ENCODE peak calls at places on chromosomes 1 and 21, in six cellular contexts. One of them, this sample, is unnamed.
A peak's percentile ranks its signal among the peaks of the same experiment; 100 is the strongest.

GRCh38 chr1:14108356-14109275 is 408.6 kb downstream of the PRDM2 start:
- DNase-seq in astrocyte of the spinal cord: no peak
- DNase-seq in AG09309: no peak
- DNase-seq in GM23338: no peak
- DNase-seq in pancreas: peak; percentile 79
- DNase-seq in kidney: no peak
- DNase-seq in this sample: no peak

GRCh38 chr1:171718216-171718615 is 23.6 kb downstream of the VAMP4 start:
- DNase-seq in astrocyte of the spinal cord: no peak
- DNase-seq in AG09309: no peak
- DNase-seq in GM23338: no peak
- DNase-seq in pancreas: no peak
- DNase-seq in kidney: no peak
- DNase-seq in this sample: no peak

GRCh38 chr1:240909701-240910457 is 297.9 kb upstream of the GREM2 start:
- DNase-seq in astrocyte of the spinal cord: no peak
- DNase-seq in AG09309: no peak
- DNase-seq in GM23338: no peak
- DNase-seq in pancreas: no peak
- DNase-seq in kidney: no peak
- DNase-seq in this sample: no peak

GRCh38 chr1:164991763-164992162 is 364.8 kb downstream of the LMX1A start:
- DNase-seq in astrocyte of the spinal cord: no peak
- DNase-seq in AG09309: no peak
- DNase-seq in GM23338: no peak
- DNase-seq in pancreas: no peak
- DNase-seq in kidney: no peak
- DNase-seq in this sample: no peak

GRCh38 chr1:151147685-151148084 is 1.3 kb upstream of the SEMA6C start:
- DNase-seq in astrocyte of the spinal cord: no peak
- DNase-seq in AG09309: no peak
- DNase-seq in GM23338: no peak
- DNase-seq in pancreas: no peak
- DNase-seq in kidney: no peak
- DNase-seq in this sample: no peak

GRCh38 chr1:228340686-228341449 is 65.8 kb downstream of the TRIM11 start:
- DNase-seq in astrocyte of the spinal cord: no peak
- DNase-seq in AG09309: no peak
- DNase-seq in GM23338: peak; percentile 81
- DNase-seq in pancreas: peak; percentile 65
- DNase-seq in kidney: peak; percentile 72
- DNase-seq in this sample: peak; percentile 34

GRCh38 chr21:21195417-21195816 is 197.2 kb downstream of the NCAM2 start:
- DNase-seq in astrocyte of the spinal cord: no peak
- DNase-seq in AG09309: no peak
- DNase-seq in GM23338: no peak
- DNase-seq in pancreas: no peak
- DNase-seq in kidney: no peak
- DNase-seq in this sample: no peak

GRCh38 chr1:13828454-13829151 is 128.6 kb downstream of the PRDM2 start:
- DNase-seq in astrocyte of the spinal cord: no peak
- DNase-seq in AG09309: no peak
- DNase-seq in GM23338: peak; percentile 87
- DNase-seq in pancreas: peak; percentile 77
- DNase-seq in kidney: no peak
- DNase-seq in this sample: no peak

GRCh38 chr1:20486457-20487235 is 636 bp upstream of the CAMK2N1 start:
- DNase-seq in astrocyte of the spinal cord: peak; percentile 57
- DNase-seq in AG09309: no peak
- DNase-seq in GM23338: peak; percentile 90
- DNase-seq in pancreas: peak; percentile 84
- DNase-seq in kidney: peak; percentile 95
- DNase-seq in this sample: no peak

GRCh38 chr1:150874455-150875196 is 1.8 kb downstream of the ARNT start:
- DNase-seq in astrocyte of the spinal cord: no peak
- DNase-seq in AG09309: no peak
- DNase-seq in GM23338: no peak
- DNase-seq in pancreas: no peak
- DNase-seq in kidney: no peak
- DNase-seq in this sample: no peak

GRCh38 chr1:219174672-219175564 is 1.2 kb downstream of the LYPLAL1 start:
- DNase-seq in astrocyte of the spinal cord: peak; percentile 90
- DNase-seq in AG09309: peak; percentile 60
- DNase-seq in GM23338: peak; percentile 38
- DNase-seq in pancreas: no peak
- DNase-seq in kidney: no peak
- DNase-seq in this sample: no peak

GRCh38 chr1:42313970-42314369 is 21.1 kb downstream of the FOXJ3 start:
- DNase-seq in astrocyte of the spinal cord: no peak
- DNase-seq in AG09309: no peak
- DNase-seq in GM23338: no peak
- DNase-seq in pancreas: no peak
- DNase-seq in kidney: no peak
- DNase-seq in this sample: no peak

GRCh38 chr21:33761104-33762036 is 119.1 kb downstream of the ITSN1 start:
- DNase-seq in astrocyte of the spinal cord: peak; percentile 99
- DNase-seq in AG09309: peak; percentile 96
- DNase-seq in GM23338: no peak
- DNase-seq in pancreas: no peak
- DNase-seq in kidney: no peak
- DNase-seq in this sample: no peak

GRCh38 chr1:25711555-25712298 is 88.3 kb upstream of the SELENON start:
- DNase-seq in astrocyte of the spinal cord: peak; percentile 38
- DNase-seq in AG09309: no peak
- DNase-seq in GM23338: no peak
- DNase-seq in pancreas: no peak
- DNase-seq in kidney: no peak
- DNase-seq in this sample: no peak

GRCh38 chr1:36326499-36326898 is 3.1 kb upstream of the EVA1B start:
- DNase-seq in astrocyte of the spinal cord: no peak
- DNase-seq in AG09309: no peak
- DNase-seq in GM23338: no peak
- DNase-seq in pancreas: peak; percentile 57
- DNase-seq in kidney: peak; percentile 80
- DNase-seq in this sample: no peak

GRCh38 chr1:182237329-182237728 is 154.3 kb downstream of the GLUL start:
- DNase-seq in astrocyte of the spinal cord: no peak
- DNase-seq in AG09309: no peak
- DNase-seq in GM23338: no peak
- DNase-seq in pancreas: no peak
- DNase-seq in kidney: no peak
- DNase-seq in this sample: no peak

GRCh38 chr21:37073417-37074194 is 552 bp downstream of the TTC3 start:
- DNase-seq in astrocyte of the spinal cord: peak; percentile 32
- DNase-seq in AG09309: no peak
- DNase-seq in GM23338: no peak
- DNase-seq in pancreas: peak; percentile 89
- DNase-seq in kidney: peak; percentile 92
- DNase-seq in this sample: peak; percentile 66
- TF ChIP-seq CTCF in astrocyte of the spinal cord: no peak
- TF ChIP-seq CTCF in AG09309: peak; percentile 8
- TF ChIP-seq CTCF in GM23338: no peak
- TF ChIP-seq CTCF in pancreas: no peak
- TF ChIP-seq CTCF in kidney: no peak
- TF ChIP-seq CTCF in this sample: no peak

DNA sequence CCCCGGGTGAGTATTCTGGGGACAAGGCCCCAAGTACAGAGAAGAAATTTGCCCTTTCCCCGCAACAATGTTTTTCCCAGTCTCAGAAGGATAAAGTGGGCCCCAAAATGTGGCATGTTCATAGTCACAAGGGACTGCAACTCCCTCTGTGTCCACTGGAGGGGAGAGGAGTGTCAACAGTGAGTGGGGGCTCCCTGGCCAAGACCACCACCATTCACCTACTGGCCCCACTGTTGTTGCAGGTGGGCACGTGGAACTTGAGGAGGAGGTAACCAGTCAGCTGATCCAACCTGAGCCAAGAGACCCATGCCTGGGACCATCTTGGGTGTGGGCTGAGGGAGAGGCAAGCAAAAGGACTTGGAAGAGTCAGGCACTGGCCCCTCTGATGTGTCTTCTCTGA is 761 bp downstream of the NUDT17 start:
- DNase-seq in astrocyte of the spinal cord: peak; percentile 32
- DNase-seq in AG09309: no peak
- DNase-seq in GM23338: peak; percentile 75
- DNase-seq in pancreas: peak; percentile 40
- DNase-seq in kidney: peak; percentile 74
- DNase-seq in this sample: no peak
- TF ChIP-seq CTCF in astrocyte of the spinal cord: peak; percentile 77
- TF ChIP-seq CTCF in AG09309: peak; percentile 67
- TF ChIP-seq CTCF in GM23338: peak; percentile 67
- TF ChIP-seq CTCF in pancreas: no peak
- TF ChIP-seq CTCF in kidney: peak; percentile 50
- TF ChIP-seq CTCF in this sample: no peak

GRCh38 chr1:51924455-51924854 is 45.9 kb upstream of the NRDC start:
- DNase-seq in astrocyte of the spinal cord: no peak
- DNase-seq in AG09309: no peak
- DNase-seq in GM23338: no peak
- DNase-seq in pancreas: no peak
- DNase-seq in kidney: no peak
- DNase-seq in this sample: no peak

GRCh38 chr1:51927029-51927428 is 48.5 kb upstream of the NRDC start:
- DNase-seq in astrocyte of the spinal cord: no peak
- DNase-seq in AG09309: no peak
- DNase-seq in GM23338: no peak
- DNase-seq in pancreas: no peak
- DNase-seq in kidney: no peak
- DNase-seq in this sample: no peak

GRCh38 chr1:51930329-51930728 is 51.8 kb upstream of the NRDC start:
- DNase-seq in astrocyte of the spinal cord: no peak
- DNase-seq in AG09309: no peak
- DNase-seq in GM23338: no peak
- DNase-seq in pancreas: no peak
- DNase-seq in kidney: no peak
- DNase-seq in this sample: no peak

GRCh38 chr1:51928896-51929295 is 50.4 kb upstream of the NRDC start:
- DNase-seq in astrocyte of the spinal cord: no peak
- DNase-seq in AG09309: no peak
- DNase-seq in GM23338: no peak
- DNase-seq in pancreas: no peak
- DNase-seq in kidney: no peak
- DNase-seq in this sample: no peak

GRCh38 chr1:51926171-51926812 is 47.8 kb upstream of the NRDC start:
- DNase-seq in astrocyte of the spinal cord: peak; percentile 38
- DNase-seq in AG09309: no peak
- DNase-seq in GM23338: peak; percentile 70
- DNase-seq in pancreas: no peak
- DNase-seq in kidney: no peak
- DNase-seq in this sample: no peak
- TF ChIP-seq CTCF in astrocyte of the spinal cord: peak; percentile 37
- TF ChIP-seq CTCF in AG09309: peak; percentile 54
- TF ChIP-seq CTCF in GM23338: peak; percentile 77
- TF ChIP-seq CTCF in pancreas: no peak
- TF ChIP-seq CTCF in kidney: no peak
- TF ChIP-seq CTCF in this sample: peak; percentile 21

GRCh38 chr1:174786760-174787159 is 213.0 kb upstream of the CACYBP start:
- DNase-seq in astrocyte of the spinal cord: no peak
- DNase-seq in AG09309: no peak
- DNase-seq in GM23338: no peak
- DNase-seq in pancreas: no peak
- DNase-seq in kidney: no peak
- DNase-seq in this sample: no peak
- TF ChIP-seq CTCF in astrocyte of the spinal cord: no peak
- TF ChIP-seq CTCF in AG09309: no peak
- TF ChIP-seq CTCF in GM23338: no peak
- TF ChIP-seq CTCF in pancreas: no peak
- TF ChIP-seq CTCF in kidney: no peak
- TF ChIP-seq CTCF in this sample: no peak

GRCh38 chr1:203166192-203166940 is 9.3 kb downstream of the MYBPH start:
- DNase-seq in astrocyte of the spinal cord: no peak
- DNase-seq in AG09309: no peak
- DNase-seq in GM23338: no peak
- DNase-seq in pancreas: no peak
- DNase-seq in kidney: peak; percentile 66
- DNase-seq in this sample: no peak
- TF ChIP-seq CTCF in astrocyte of the spinal cord: no peak
- TF ChIP-seq CTCF in AG09309: no peak
- TF ChIP-seq CTCF in GM23338: peak; percentile 34
- TF ChIP-seq CTCF in pancreas: no peak
- TF ChIP-seq CTCF in kidney: peak; percentile 35
- TF ChIP-seq CTCF in this sample: no peak

DNA sequence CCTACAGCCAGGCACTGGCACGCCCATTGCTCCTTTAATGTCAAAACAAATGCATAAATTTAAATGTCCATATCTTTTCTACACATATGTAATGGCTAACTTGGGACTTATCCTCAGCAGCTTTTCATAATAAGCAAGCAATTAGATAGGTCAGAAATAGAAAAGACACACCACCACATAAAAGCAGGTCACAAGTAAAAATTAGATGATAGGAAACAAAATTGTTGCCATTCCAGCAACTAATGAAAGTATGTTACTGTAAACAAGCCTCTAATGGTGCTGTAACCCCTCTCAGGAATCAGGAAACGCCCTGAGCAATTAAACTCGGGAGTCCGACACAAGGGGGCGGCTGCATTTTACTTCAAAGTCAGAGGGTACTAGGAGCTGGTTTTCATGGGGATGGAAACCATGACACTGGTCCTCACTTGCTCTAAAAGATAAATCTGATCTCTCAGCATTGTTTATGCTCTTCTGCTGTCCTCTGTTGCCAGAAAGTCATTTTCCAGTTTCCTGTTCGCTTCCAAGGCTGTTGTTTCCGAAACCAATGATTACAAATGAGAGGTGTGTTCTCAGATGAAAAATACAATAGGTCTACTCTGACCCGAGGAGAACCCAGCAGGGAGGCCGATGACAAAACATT is 93.4 kb downstream of the TGFBR3 start:
- DNase-seq in astrocyte of the spinal cord: no peak
- DNase-seq in AG09309: no peak
- DNase-seq in GM23338: peak; percentile 58
- DNase-seq in pancreas: no peak
- DNase-seq in kidney: no peak
- DNase-seq in this sample: no peak
- TF ChIP-seq CTCF in astrocyte of the spinal cord: no peak
- TF ChIP-seq CTCF in AG09309: no peak
- TF ChIP-seq CTCF in GM23338: peak; percentile 45
- TF ChIP-seq CTCF in pancreas: no peak
- TF ChIP-seq CTCF in kidney: no peak
- TF ChIP-seq CTCF in this sample: no peak

DNA sequence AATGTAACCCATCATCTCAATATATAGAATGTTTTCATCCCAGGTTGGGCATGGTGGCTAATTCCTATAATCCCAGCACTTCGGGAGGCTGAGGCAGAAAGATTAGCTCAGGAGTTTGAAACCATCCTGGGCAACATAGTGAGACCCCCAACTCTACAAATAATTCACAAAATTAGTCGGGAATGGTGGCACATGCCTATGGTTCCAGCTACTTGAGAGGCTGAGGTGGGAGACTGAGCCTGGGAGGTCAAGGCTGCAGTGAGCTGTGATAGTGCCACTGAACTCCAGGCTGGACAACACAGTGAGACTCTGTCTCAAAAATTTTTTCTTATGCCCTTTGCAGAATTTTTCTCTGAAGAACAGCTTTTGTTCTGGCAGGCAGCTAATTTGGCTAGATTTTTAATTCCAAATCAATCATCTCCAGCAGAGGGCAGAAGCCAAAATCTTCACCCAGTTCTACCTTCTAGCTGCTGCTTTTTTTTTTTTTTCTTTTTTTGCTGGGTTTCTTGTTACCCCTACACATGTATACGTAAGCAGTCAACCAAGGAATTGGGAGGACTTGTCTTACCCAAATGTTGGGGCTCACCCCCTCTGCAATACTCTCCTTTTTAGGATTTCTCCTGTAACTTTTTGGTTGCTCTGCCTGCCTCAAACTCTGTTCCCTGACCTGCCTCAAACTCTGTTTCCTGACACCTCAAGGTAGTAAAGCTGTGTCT is 2.7 kb upstream of the RAD54L start:
- DNase-seq in astrocyte of the spinal cord: no peak
- DNase-seq in AG09309: no peak
- DNase-seq in GM23338: peak; percentile 58
- DNase-seq in pancreas: no peak
- DNase-seq in kidney: no peak
- DNase-seq in this sample: no peak
- TF ChIP-seq CTCF in astrocyte of the spinal cord: peak; percentile 29
- TF ChIP-seq CTCF in AG09309: peak; percentile 56
- TF ChIP-seq CTCF in GM23338: peak; percentile 38
- TF ChIP-seq CTCF in pancreas: peak; percentile 11
- TF ChIP-seq CTCF in kidney: peak; percentile 21
- TF ChIP-seq CTCF in this sample: peak; percentile 61